ENCODE peak calls at places on chromosomes 13 and 19, in six cellular contexts. One of them, this sample, is unnamed.

GRCh38 chr13:19634129-19634740 is 776 bp downstream of the MPHOSPH8 start:
- DNase-seq in stomach: peak
- DNase-seq in stimulated activated CD8-positive, alpha-beta memory T cell treated with anti-CD3 and anti-CD28 coated beads, Interleukin-15, amount 100 ng/mL, for 24 hours: no peak
- DNase-seq in ureter: no peak
- DNase-seq in activated T-cell treated with anti-CD3 and anti-CD28 coated beads for 24 hours: no peak
- DNase-seq in GM23248: peak
- DNase-seq in this sample: peak

GRCh38 chr19:50434525-50434924 is 1.8 kb downstream of the MYBPC2 start:
- DNase-seq in GM23248: no peak
- DNase-seq in stomach: no peak
- DNase-seq in activated T-cell treated with anti-CD3 and anti-CD28 coated beads for 24 hours: no peak
- DNase-seq in ureter: no peak
- DNase-seq in stimulated activated CD8-positive, alpha-beta memory T cell treated with anti-CD3 and anti-CD28 coated beads, Interleukin-15, amount 100 ng/mL, for 24 hours: no peak
- DNase-seq in this sample: no peak

GRCh38 chr19:46654621-46655152 is 6.3 kb downstream of the DACT3 start:
- DNase-seq in stimulated activated CD8-positive, alpha-beta memory T cell treated with anti-CD3 and anti-CD28 coated beads, Interleukin-15, amount 100 ng/mL, for 24 hours: no peak
- DNase-seq in ureter: no peak
- DNase-seq in activated T-cell treated with anti-CD3 and anti-CD28 coated beads for 24 hours: no peak
- DNase-seq in stomach: no peak
- DNase-seq in GM23248: no peak
- DNase-seq in this sample: no peak

GRCh38 chr13:43389573-43389972 is 366.2 kb downstream of the DNAJC15 start:
- DNase-seq in GM23248: peak
- DNase-seq in activated T-cell treated with anti-CD3 and anti-CD28 coated beads for 24 hours: no peak
- DNase-seq in stomach: no peak
- DNase-seq in stimulated activated CD8-positive, alpha-beta memory T cell treated with anti-CD3 and anti-CD28 coated beads, Interleukin-15, amount 100 ng/mL, for 24 hours: no peak
- DNase-seq in ureter: no peak
- DNase-seq in this sample: peak

GRCh38 chr13:99982021-99982740 is 597 bp downstream of the ZIC2 start:
- DNase-seq in GM23248: peak
- DNase-seq in ureter: no peak
- DNase-seq in stimulated activated CD8-positive, alpha-beta memory T cell treated with anti-CD3 and anti-CD28 coated beads, Interleukin-15, amount 100 ng/mL, for 24 hours: no peak
- DNase-seq in stomach: no peak
- DNase-seq in activated T-cell treated with anti-CD3 and anti-CD28 coated beads for 24 hours: no peak
- DNase-seq in this sample: no peak

GRCh38 chr13:110716235-110716505 is 2.7 kb downstream of the ING1 start:
- DNase-seq in GM23248: peak
- DNase-seq in stomach: peak
- DNase-seq in activated T-cell treated with anti-CD3 and anti-CD28 coated beads for 24 hours: no peak
- DNase-seq in stimulated activated CD8-positive, alpha-beta memory T cell treated with anti-CD3 and anti-CD28 coated beads, Interleukin-15, amount 100 ng/mL, for 24 hours: no peak
- DNase-seq in ureter: peak
- DNase-seq in this sample: peak

GRCh38 chr19:10120538-10121198 is 969 bp upstream of the EIF3G start:
- DNase-seq in activated T-cell treated with anti-CD3 and anti-CD28 coated beads for 24 hours: no peak
- DNase-seq in ureter: no peak
- DNase-seq in stomach: no peak
- DNase-seq in GM23248: peak
- DNase-seq in stimulated activated CD8-positive, alpha-beta memory T cell treated with anti-CD3 and anti-CD28 coated beads, Interleukin-15, amount 100 ng/mL, for 24 hours: no peak
- DNase-seq in this sample: peak

GRCh38 chr13:94795292-94795691 is 82.9 kb upstream of the SOX21 start:
- DNase-seq in ureter: no peak
- DNase-seq in stimulated activated CD8-positive, alpha-beta memory T cell treated with anti-CD3 and anti-CD28 coated beads, Interleukin-15, amount 100 ng/mL, for 24 hours: no peak
- DNase-seq in stomach: no peak
- DNase-seq in activated T-cell treated with anti-CD3 and anti-CD28 coated beads for 24 hours: no peak
- DNase-seq in GM23248: no peak
- DNase-seq in this sample: no peak

GRCh38 chr13:111384441-111385181 is 64.2 kb downstream of the TEX29 start:
- DNase-seq in stomach: peak
- DNase-seq in activated T-cell treated with anti-CD3 and anti-CD28 coated beads for 24 hours: no peak
- DNase-seq in GM23248: no peak
- DNase-seq in ureter: peak
- DNase-seq in stimulated activated CD8-positive, alpha-beta memory T cell treated with anti-CD3 and anti-CD28 coated beads, Interleukin-15, amount 100 ng/mL, for 24 hours: no peak
- DNase-seq in this sample: no peak

GRCh38 chr13:82847595-82847994 is 1034.7 kb downstream of the SLITRK1 start:
- DNase-seq in stimulated activated CD8-positive, alpha-beta memory T cell treated with anti-CD3 and anti-CD28 coated beads, Interleukin-15, amount 100 ng/mL, for 24 hours: no peak
- DNase-seq in ureter: no peak
- DNase-seq in stomach: no peak
- DNase-seq in activated T-cell treated with anti-CD3 and anti-CD28 coated beads for 24 hours: no peak
- DNase-seq in GM23248: no peak
- DNase-seq in this sample: peak

This sample was measured in fibroblast of pulmonary artery.